ENCODE peak calls at places on chromosomes 7 and 10, in six cellular contexts. W is RCC 7860, X is AG20443, L is Peyer's patch, K is GM10248, D is substantia nigra. H is an unnamed sample.

GRCh38 chr10:88831709-88832108 is 19.9 kb downstream of the ANKRD22 start:
- DNase-seq in W (no peak), X (no peak), L (no peak), K (no peak), D (no peak), H (no peak)

GRCh38 chr7:150686030-150686626 is 622 bp downstream of the GIMAP2 start:
- DNase-seq in W (no peak), X (no peak), L (no peak), K (no peak), D (no peak), H (no peak)

GRCh38 chr7:42574693-42575084 is 337.2 kb downstream of the C7orf25 start:
- DNase-seq in W (no peak), X (peak; percentile 42), L (no peak), K (no peak), D (no peak), H (no peak)

GRCh38 chr10:7230956-7231355 is 179.9 kb downstream of the SFMBT2 start:
- DNase-seq in W (no peak), X (no peak), L (no peak), K (no peak), D (no peak), H (no peak)

GRCh38 chr10:125611216-125611615 is 71.7 kb downstream of the TEX36 start:
- DNase-seq in W (no peak), X (no peak), L (no peak), K (no peak), D (no peak), H (no peak)

GRCh38 chr7:110975476-110975875 is 115.5 kb upstream of the LRRN3 start:
- DNase-seq in W (no peak), X (no peak), L (no peak), K (no peak), D (no peak), H (no peak)

GRCh38 chr7:22667562-22668239 is 59.3 kb upstream of the IL6 start:
- DNase-seq in W (peak; percentile 92), X (no peak), L (no peak), K (no peak), D (no peak), H (no peak)

GRCh38 chr7:157599491-157599890 is 262.7 kb downstream of the DNAJB6 start:
- DNase-seq in W (no peak), X (no peak), L (no peak), K (no peak), D (no peak), H (no peak)

GRCh38 chr7:86926732-86927131 is 132.7 kb downstream of the ELAPOR2 start:
- DNase-seq in W (no peak), X (peak; percentile 76), L (peak; percentile 55), K (peak; percentile 19), D (peak; percentile 38), H (peak; percentile 78)

GRCh38 chr10:58637372-58637771 is 124.7 kb downstream of the BICC1 start:
- DNase-seq in W (peak; percentile 81), X (peak; percentile 70), L (no peak), K (no peak), D (no peak), H (no peak)

GRCh38 chr7:5657901-5658300 is 123.6 kb downstream of the RNF216 start:
- DNase-seq in W (no peak), X (peak; percentile 81), L (no peak), K (no peak), D (no peak), H (no peak)

GRCh38 chr7:92296898-92297435 is 51.2 kb downstream of the ANKIB1 start:
- DNase-seq in W (no peak), X (no peak), L (peak; percentile 48), K (no peak), D (no peak), H (no peak)

GRCh38 chr7:19421871-19422270 is 276.6 kb upstream of the FERD3L start:
- DNase-seq in W (no peak), X (no peak), L (no peak), K (no peak), D (no peak), H (no peak)

GRCh38 chr7:12490105-12490688 is 80.3 kb upstream of the SCIN start:
- DNase-seq in W (peak; percentile 33), X (peak; percentile 24), L (no peak), K (no peak), D (no peak), H (peak; percentile 72)